ENCODE peak calls at places on chromosomes 12 and 14, in eight cellular contexts. G, U, N, Y, P, I, M and B are unnamed samples.

GRCh38 chr14:71050227-71050823 is 143.1 kb downstream of the PCNX1 start:
- DNase-seq in G (no peak), U (no peak), N (no peak), Y (no peak), P (no peak), I (no peak), M (no peak), B (peak; percentile 15)

GRCh38 chr12:75960086-75960910 is 71.3 kb downstream of the PHLDA1 start:
- DNase-seq in G (no peak), U (no peak), N (peak; percentile 83), Y (no peak), P (no peak), I (peak; percentile 93), M (peak; percentile 95), B (no peak)

GRCh38 chr14:97077253-97077653 is 280.1 kb downstream of the VRK1 start:
- DNase-seq in G (no peak), U (no peak), N (peak; percentile 29), Y (peak; percentile 19), P (peak; percentile 61), I (peak; percentile 11), M (no peak), B (peak; percentile 77)

GRCh38 chr12:92324849-92325500 is 179.3 kb upstream of the BTG1 start:
- DNase-seq in G (no peak), U (no peak), N (no peak), Y (no peak), P (no peak), I (no peak), M (no peak), B (no peak)

GRCh38 chr14:49641697-49642129 is 6.7 kb upstream of the DNAAF2 start:
- DNase-seq in G (no peak), U (no peak), N (peak; percentile 75), Y (no peak), P (no peak), I (peak; percentile 91), M (no peak), B (no peak)

GRCh38 chr12:25348290-25348689 is 97.6 kb upstream of the KRAS start:
- DNase-seq in G (no peak), U (no peak), N (no peak), Y (no peak), P (no peak), I (no peak), M (no peak), B (no peak)

GRCh38 chr12:105385141-105385540 is 54.6 kb downstream of the C12orf75 start:
- DNase-seq in G (no peak), U (no peak), N (no peak), Y (peak; percentile 62), P (no peak), I (no peak), M (no peak), B (no peak)

GRCh38 chr14:104355101-104355691 is 216.8 kb downstream of the KIF26A start:
- DNase-seq in G (no peak), U (peak; percentile 52), N (no peak), Y (no peak), P (no peak), I (peak; percentile 2), M (peak; percentile 25), B (no peak)

GRCh38 chr12:1488908-1489381 is 105.4 kb downstream of the FBXL14 start:
- DNase-seq in G (no peak), U (no peak), N (no peak), Y (peak; percentile 25), P (no peak), I (no peak), M (no peak), B (no peak)

GRCh38 chr14:97603201-97603600 is 806.0 kb downstream of the VRK1 start:
- DNase-seq in G (peak; percentile 45), U (no peak), N (no peak), Y (no peak), P (no peak), I (no peak), M (no peak), B (no peak)

GRCh38 chr14:66473223-66473622 is 12.9 kb upstream of the CCDC196 start:
- DNase-seq in G (no peak), U (no peak), N (no peak), Y (no peak), P (no peak), I (no peak), M (no peak), B (no peak)

GRCh38 chr12:66934289-66934688 is 255.4 kb upstream of the GRIP1 start:
- DNase-seq in G (no peak), U (no peak), N (no peak), Y (no peak), P (no peak), I (no peak), M (no peak), B (no peak)

GRCh38 chr14:92105845-92106094 is 612 bp downstream of the ATXN3 start:
- DNase-seq in G (no peak), U (peak; percentile 64), N (peak; percentile 38), Y (no peak), P (no peak), I (peak; percentile 38), M (no peak), B (peak; percentile 30)

GRCh38 chr14:92105073-92105844 is 1.1 kb downstream of the ATXN3 start:
- DNase-seq in G (no peak), U (no peak), N (no peak), Y (peak; percentile 60), P (no peak), I (no peak), M (no peak), B (no peak)

GRCh38 chr14:92103363-92103762 is 3.0 kb downstream of the ATXN3 start:
- DNase-seq in G (no peak), U (no peak), N (no peak), Y (peak; percentile 24), P (no peak), I (no peak), M (no peak), B (no peak)

GRCh38 chr14:92108345-92109254 is 2.2 kb upstream of the ATXN3 start:
- DNase-seq in G (no peak), U (no peak), N (no peak), Y (no peak), P (no peak), I (no peak), M (peak; percentile 87), B (no peak)

DNA sequence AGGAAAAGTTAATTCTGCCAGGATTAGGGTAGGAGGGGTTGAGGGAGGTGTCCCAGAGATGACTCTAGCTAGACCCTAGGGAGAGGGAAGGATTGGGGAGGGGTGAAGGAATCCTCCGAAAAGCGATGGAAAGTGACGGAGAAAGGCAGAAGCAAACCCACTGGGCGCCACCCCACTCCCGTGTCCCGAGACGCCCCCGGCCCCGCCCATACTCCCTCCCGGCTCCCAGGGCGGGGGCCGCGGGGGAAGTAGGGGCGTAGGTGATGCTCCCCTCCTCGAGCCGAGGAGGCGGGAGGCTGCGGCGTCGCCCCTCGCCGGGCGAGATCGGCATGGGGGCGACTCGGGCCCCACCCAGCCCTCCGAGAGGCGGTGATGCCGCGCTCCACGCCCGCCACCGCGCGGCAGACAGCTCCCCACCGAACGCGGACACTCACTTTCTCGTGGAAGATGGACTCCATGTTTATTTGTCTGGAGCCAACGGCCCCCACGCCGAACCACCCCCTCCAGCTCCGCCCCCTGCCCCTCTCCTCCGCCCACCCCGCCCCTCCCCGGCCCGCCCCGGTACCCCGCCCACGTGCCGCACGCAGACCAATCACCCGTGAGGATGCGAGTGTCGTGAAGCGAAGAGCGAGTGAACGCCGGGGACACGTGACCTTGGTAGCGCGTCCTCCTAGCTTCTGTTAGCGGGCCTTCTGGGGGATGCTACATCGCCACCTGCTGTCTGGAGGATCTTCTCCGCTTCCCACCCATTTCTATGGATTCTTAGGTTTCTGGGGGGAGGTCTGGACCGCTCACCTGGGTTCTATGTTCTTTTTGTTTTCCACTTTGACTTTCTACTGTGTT is at the start of gene ATXN3:
- DNase-seq in G (peak; percentile 92), U (peak; percentile 93), N (peak; percentile 97), Y (peak; percentile 96), P (peak; percentile 97), I (peak; percentile 97), M (peak; percentile 98), B (peak; percentile 97)
- TF ChIP-seq CTCF in G (peak; percentile 68), U (peak; percentile 23), N (no peak), Y (peak; percentile 85), P (peak; percentile 39), I (peak; percentile 81), M (peak; percentile 77), B (peak; percentile 91)

GRCh38 chr12:49983892-49984291 is 11.1 kb downstream of the AQP6 start:
- DNase-seq in G (no peak), U (no peak), N (no peak), Y (peak; percentile 50), P (no peak), I (no peak), M (no peak), B (peak; percentile 68)
- H3K27ac ChIP-seq in G (no peak overlapping the region), U (peak overlapping the region; percentile 4), N (peak overlapping the region; percentile 26), Y (no peak overlapping the region), P (no peak overlapping the region), I (no peak overlapping the region), M (no peak overlapping the region), B (peak overlapping the region; percentile 57)

DNA sequence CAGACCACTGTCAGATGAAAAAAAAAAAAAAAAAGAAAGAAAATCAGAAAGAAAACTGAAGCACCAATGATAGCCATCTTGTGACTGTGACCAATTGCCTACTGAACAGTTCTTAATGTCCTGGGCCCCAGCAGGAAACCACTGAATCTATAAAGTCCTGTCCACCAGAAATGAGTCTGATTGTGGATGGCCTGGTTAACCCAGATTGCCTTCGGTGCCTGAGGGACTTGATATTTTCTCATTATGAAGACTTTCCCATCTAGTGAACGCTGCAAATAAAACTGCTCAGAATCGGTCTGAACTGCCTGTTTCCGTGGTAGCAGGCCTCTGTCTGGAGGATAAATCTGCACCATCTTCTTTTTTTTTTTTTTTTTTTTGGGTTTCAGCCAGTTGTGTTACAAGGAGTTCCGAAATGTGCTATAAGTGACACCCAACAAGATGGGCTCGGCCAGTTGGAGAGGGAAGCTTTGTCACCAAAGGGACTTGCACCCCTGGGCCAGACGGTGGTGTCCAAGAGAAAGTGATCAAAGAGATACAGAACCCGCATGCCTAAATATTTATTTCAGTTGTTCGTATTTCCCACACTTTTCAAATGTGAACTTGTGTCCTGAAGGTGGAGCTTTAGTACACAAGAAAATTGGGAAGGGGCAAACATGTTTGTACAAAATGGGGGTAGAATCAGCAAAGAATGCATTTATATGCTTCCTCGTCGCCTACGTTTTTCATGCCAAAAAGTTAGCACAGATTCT is 3.0 kb upstream of the PLXNC1 start:
- DNase-seq in G (no peak), U (no peak), N (no peak), Y (no peak), P (peak; percentile 16), I (no peak), M (no peak), B (no peak)
- TF ChIP-seq CTCF in G (no peak), U (no peak), N (no peak), Y (peak; percentile 14), P (peak; percentile 58), I (no peak), M (peak; percentile 37), B (peak; percentile 10)

DNA sequence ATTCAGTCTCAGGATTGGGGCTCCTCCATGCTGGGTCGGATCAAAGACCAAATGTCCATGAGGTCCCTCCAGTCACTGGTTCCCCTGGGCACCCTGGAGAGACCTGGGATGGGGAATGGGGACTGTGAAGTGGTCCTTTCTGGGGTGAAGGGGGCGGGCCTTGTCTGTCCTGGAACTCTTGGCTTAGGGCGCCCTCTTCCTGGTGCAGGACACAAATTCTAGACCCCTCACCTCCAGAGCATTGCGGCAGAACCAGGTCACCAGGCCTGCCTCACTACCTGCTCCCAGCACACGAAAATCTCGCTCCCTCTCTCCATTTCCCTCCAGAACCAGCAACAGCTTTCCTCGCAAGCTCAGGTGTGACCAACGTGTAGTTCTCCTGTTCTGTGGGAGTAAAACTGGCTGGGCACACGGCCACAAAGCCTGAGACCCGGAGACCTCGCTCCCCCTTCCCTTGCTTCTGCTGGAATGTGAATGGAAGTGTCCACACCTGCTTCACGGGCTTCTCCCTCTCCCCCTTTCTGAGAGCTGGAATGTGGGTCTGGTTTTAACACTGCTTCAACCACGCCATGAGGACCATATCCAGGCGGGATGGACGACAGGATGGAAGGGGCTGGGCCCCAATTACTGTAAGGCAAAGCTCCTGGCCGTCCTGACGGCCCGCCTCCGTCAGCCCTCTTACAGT is 112.7 kb downstream of the SCARB1 start:
- DNase-seq in G (no peak), U (no peak), N (no peak), Y (no peak), P (no peak), I (no peak), M (peak; percentile 84), B (no peak)
- H3K27ac ChIP-seq in G (no peak overlapping the region), U (peak overlapping the region; percentile 60), N (peak overlapping the region; percentile 6), Y (no peak overlapping the region), P (no peak overlapping the region), I (peak overlapping the region; percentile 37), M (no peak overlapping the region), B (peak overlapping the region; percentile 3)